ENCODE peak calls at places on chromosome 3, in six cellular contexts. R is stimulated activated CD4-positive, alpha-beta T cell treated with anti-CD3 and anti-CD28 coated beads, Interleukin-1b, Interleukin-23, amount 100 ng/mL, for 1 hour; V is smooth muscle cell of the brain vasculature; N is adipocyte; P is T1000; Z is activated naive CD4-positive, alpha-beta T cell treated with anti-CD3 and anti-CD28 coated beads for 36 hours. E is an unnamed sample.
A peak's percentile ranks its signal among the peaks of the same experiment; 100 is the strongest.

GRCh38 chr3:172107403-172107802 is 68.0 kb downstream of the FNDC3B start:
- DNase-seq in P (no peak), V (no peak), R (no peak), N (no peak), Z (peak; percentile 84), E (peak; percentile 52)

GRCh38 chr3:141392416-141392815 is 24.1 kb downstream of the ZBTB38 start:
- DNase-seq in P (no peak), R (no peak), N (no peak), Z (no peak), V (no peak), E (no peak)

GRCh38 chr3:50523170-50523865 is 19.9 kb upstream of the CACNA2D2 start:
- DNase-seq in N (no peak), P (no peak), R (no peak), V (no peak), Z (no peak), E (no peak)

GRCh38 chr3:146903927-146904326 is 298.8 kb upstream of the PLSCR5 start:
- DNase-seq in Z (no peak), V (no peak), R (no peak), P (no peak), N (no peak), E (no peak)

GRCh38 chr3:139601191-139601961 is 61.8 kb upstream of the RBP1 start:
- DNase-seq in V (no peak), Z (no peak), N (no peak), R (no peak), P (no peak), E (no peak)

GRCh38 chr3:141275973-141276372 is 44.3 kb downstream of the PXYLP1 start:
- DNase-seq in P (peak; percentile 10), N (peak; percentile 40), Z (no peak), R (no peak), V (no peak), E (no peak)

GRCh38 chr3:59979542-59979941 is 929.7 kb upstream of the CFAP20DC start:
- DNase-seq in R (no peak), Z (peak; percentile 59), P (no peak), V (no peak), N (no peak), E (no peak)

GRCh38 chr3:184110316-184110725 is 13.5 kb downstream of the HTR3E start:
- DNase-seq in V (no peak), N (peak; percentile 7), R (no peak), P (no peak), Z (no peak), E (no peak)

GRCh38 chr3:120642368-120642948 is 39.6 kb downstream of the HGD start:
- DNase-seq in V (no peak), R (no peak), Z (no peak), N (no peak), P (no peak), E (no peak)

GRCh38 chr3:69086133-69086722 is 1.5 kb downstream of the ARL6IP5 start:
- DNase-seq in N (peak; percentile 90), Z (peak; percentile 91), P (peak; percentile 67), V (peak; percentile 68), R (peak; percentile 54), E (peak; percentile 66)

GRCh38 chr3:74465652-74466415 is 148.6 kb downstream of the CNTN3 start:
- DNase-seq in P (peak; percentile 35), N (no peak), V (no peak), R (no peak), Z (no peak), E (no peak)

GRCh38 chr3:43748179-43748578 is 57.4 kb downstream of the ABHD5 start:
- DNase-seq in N (no peak), P (peak; percentile 44), Z (no peak), V (no peak), R (no peak), E (no peak)

GRCh38 chr3:4494807-4495200 is 1.7 kb downstream of the ITPR1 start:
- DNase-seq in P (no peak), V (no peak), R (no peak), Z (peak; percentile 22), N (no peak), E (no peak)

GRCh38 chr3:170977911-170978310 is 48.6 kb downstream of the SLC2A2 start:
- DNase-seq in V (no peak), R (no peak), P (no peak), N (peak; percentile 53), Z (no peak), E (no peak)

GRCh38 chr3:11159421-11159904 is 5.2 kb downstream of the HRH1 start:
- DNase-seq in Z (no peak), N (peak; percentile 90), R (no peak), P (no peak), V (no peak), E (no peak)